ENCODE peak calls at places on chromosomes 2 and 18, in six cellular contexts. K, P, N, H, G and Z are unnamed samples.

GRCh38 chr2:169999041-169999440 is 171.8 kb downstream of the UBR3 start:
- DNase-seq in G (no peak), H (no peak), P (no peak), N (no peak), K (no peak), Z (no peak)

GRCh38 chr2:37631292-37631691 is 40.1 kb downstream of the CDC42EP3 start:
- DNase-seq in H (no peak), G (no peak), N (no peak), K (no peak), P (no peak), Z (no peak)

GRCh38 chr2:149899390-149899789 is 311.8 kb upstream of the MMADHC start:
- DNase-seq in P (no peak), G (no peak), K (no peak), H (no peak), N (no peak), Z (no peak)

GRCh38 chr2:49021170-49021743 is 133.1 kb downstream of the FSHR start:
- DNase-seq in N (no peak), K (no peak), P (no peak), G (no peak), H (no peak), Z (no peak)

GRCh38 chr18:8798996-8799395 is 93.6 kb downstream of the MTCL1 start:
- DNase-seq in N (no peak), H (no peak), K (no peak), G (peak; percentile 47), P (peak; percentile 35), Z (no peak)

GRCh38 chr2:195967336-195967735 is 101.3 kb downstream of the DNAH7 start:
- DNase-seq in G (peak; percentile 5), H (no peak), K (peak; percentile 67), N (no peak), P (no peak), Z (peak; percentile 64)

GRCh38 chr2:133139847-133140533 is 428.3 kb downstream of the NCKAP5 start:
- DNase-seq in P (no peak), H (no peak), K (no peak), G (no peak), N (no peak), Z (no peak)

GRCh38 chr2:13050764-13051163 is 334.0 kb downstream of the TRIB2 start:
- DNase-seq in G (no peak), K (peak; percentile 46), N (no peak), H (no peak), P (no peak), Z (peak; percentile 7)

GRCh38 chr2:101467306-101467705 is 7.6 kb downstream of the RFX8 start:
- DNase-seq in P (no peak), N (no peak), H (no peak), K (no peak), G (no peak), Z (no peak)

GRCh38 chr2:13335862-13336535 is 619.3 kb downstream of the TRIB2 start:
- DNase-seq in H (no peak), K (no peak), P (no peak), N (no peak), G (no peak), Z (no peak)

GRCh38 chr2:208101716-208102631 is 22.4 kb downstream of the CRYGD start:
- DNase-seq in H (no peak), P (peak; percentile 44), G (peak; percentile 6), N (no peak), K (peak; percentile 29), Z (peak; percentile 25)

GRCh38 chr2:54915101-54915500 is 135.2 kb downstream of the RTN4 start:
- DNase-seq in K (no peak), G (no peak), N (no peak), P (no peak), H (no peak), Z (no peak)

GRCh38 chr2:170409164-170409535 is 231.2 kb downstream of the MYO3B start:
- DNase-seq in N (peak; percentile 69), H (peak; percentile 79), K (peak; percentile 77), G (peak; percentile 58), P (peak; percentile 70), Z (peak; percentile 28)

GRCh38 chr2:182716665-182716990 is 571 bp downstream of the DNAJC10 start:
- DNase-seq in K (no peak), P (no peak), N (no peak), G (no peak), H (no peak), Z (peak; percentile 22)

GRCh38 chr18:57791911-57792310 is 11.2 kb downstream of the ATP8B1 start:
- DNase-seq in N (no peak), K (no peak), P (no peak), H (no peak), G (no peak), Z (no peak)

GRCh38 chr2:18740428-18740827 is 151.1 kb upstream of the NT5C1B start:
- DNase-seq in K (peak; percentile 63), G (peak; percentile 72), P (no peak), H (no peak), N (peak; percentile 35), Z (no peak)